ENCODE peak calls at places on chromosomes 3 and 15, in eight cellular contexts. I, G, H, X, U, R, D and Y are unnamed samples.

GRCh38 chr3:196726788-196727675 is 12.6 kb upstream of the PAK2 start:
- DNase-seq in I (peak; percentile 96), G (no peak), H (peak; percentile 18), X (no peak), U (no peak), R (no peak), D (no peak), Y (no peak)

GRCh38 chr3:23264413-23264812 is 61.3 kb downstream of the UBE2E2 start:
- DNase-seq in I (peak; percentile 79), G (no peak), H (peak; percentile 85), X (no peak), U (no peak), R (no peak), D (no peak), Y (no peak)

GRCh38 chr3:114406286-114406685 is 112.5 kb downstream of the TIGIT start:
- DNase-seq in I (no peak), G (no peak), H (no peak), X (no peak), U (no peak), R (no peak), D (no peak), Y (no peak)

GRCh38 chr15:63791236-63791635 is 42.5 kb downstream of the HERC1 start:
- DNase-seq in I (peak; percentile 41), G (no peak), H (no peak), X (no peak), U (no peak), R (no peak), D (no peak), Y (no peak)

GRCh38 chr3:44682182-44682896 is 30.1 kb upstream of the ZNF502 start:
- DNase-seq in I (peak; percentile 17), G (no peak), H (peak; percentile 82), X (no peak), U (no peak), R (no peak), D (no peak), Y (no peak)

GRCh38 chr15:92796163-92796611 is 103.9 kb upstream of the CHD2 start:
- DNase-seq in I (no peak), G (no peak), H (no peak), X (no peak), U (no peak), R (no peak), D (no peak), Y (no peak)

GRCh38 chr3:99532246-99532645 is 106.1 kb upstream of the COL8A1 start:
- DNase-seq in I (peak; percentile 93), G (no peak), H (peak; percentile 55), X (no peak), U (no peak), R (no peak), D (peak; percentile 24), Y (no peak)

GRCh38 chr3:140216249-140216648 is 281.3 kb downstream of the CLSTN2 start:
- DNase-seq in I (no peak), G (no peak), H (no peak), X (no peak), U (no peak), R (no peak), D (peak; percentile 26), Y (no peak)

GRCh38 chr3:194136519-194137313 is 768 bp downstream of the HES1 start:
- DNase-seq in I (peak; percentile 55), G (peak; percentile 57), H (peak; percentile 77), X (peak; percentile 78), U (peak; percentile 86), R (peak; percentile 90), D (peak; percentile 58), Y (peak; percentile 67)

GRCh38 chr15:64685230-64685886 is 90.0 kb downstream of the RBPMS2 start:
- DNase-seq in I (no peak), G (no peak), H (no peak), X (no peak), U (no peak), R (no peak), D (no peak), Y (no peak)

GRCh38 chr3:16419640-16420039 is 93.9 kb downstream of the RFTN1 start:
- DNase-seq in I (peak; percentile 11), G (no peak), H (peak; percentile 42), X (no peak), U (no peak), R (no peak), D (no peak), Y (no peak)

GRCh38 chr3:170496026-170496867 is 77.6 kb downstream of the CLDN11 start:
- DNase-seq in I (no peak), G (no peak), H (no peak), X (no peak), U (peak; percentile 71), R (no peak), D (no peak), Y (no peak)

GRCh38 chr15:65373163-65373651 is 4.6 kb downstream of the IGDCC3 start:
- DNase-seq in I (no peak), G (no peak), H (no peak), X (no peak), U (no peak), R (no peak), D (no peak), Y (no peak)

GRCh38 chr3:121803921-121804320 is 30.9 kb downstream of the IQCB1 start:
- DNase-seq in I (no peak), G (no peak), H (no peak), X (no peak), U (no peak), R (no peak), D (no peak), Y (no peak)
- H3K36me3 ChIP-seq in I (peaks cover 34% of the 10 kb centered on the region), G (peaks cover 5% of the 10 kb centered on the region), H (peaks cover 5% of the 10 kb centered on the region), X (no peaks in the 10 kb centered on the region), U (peaks cover 31% of the 10 kb centered on the region), R (no peaks in the 10 kb centered on the region), D (peaks cover 100% of the 10 kb centered on the region), Y (peaks cover 20% of the 10 kb centered on the region)

DNA sequence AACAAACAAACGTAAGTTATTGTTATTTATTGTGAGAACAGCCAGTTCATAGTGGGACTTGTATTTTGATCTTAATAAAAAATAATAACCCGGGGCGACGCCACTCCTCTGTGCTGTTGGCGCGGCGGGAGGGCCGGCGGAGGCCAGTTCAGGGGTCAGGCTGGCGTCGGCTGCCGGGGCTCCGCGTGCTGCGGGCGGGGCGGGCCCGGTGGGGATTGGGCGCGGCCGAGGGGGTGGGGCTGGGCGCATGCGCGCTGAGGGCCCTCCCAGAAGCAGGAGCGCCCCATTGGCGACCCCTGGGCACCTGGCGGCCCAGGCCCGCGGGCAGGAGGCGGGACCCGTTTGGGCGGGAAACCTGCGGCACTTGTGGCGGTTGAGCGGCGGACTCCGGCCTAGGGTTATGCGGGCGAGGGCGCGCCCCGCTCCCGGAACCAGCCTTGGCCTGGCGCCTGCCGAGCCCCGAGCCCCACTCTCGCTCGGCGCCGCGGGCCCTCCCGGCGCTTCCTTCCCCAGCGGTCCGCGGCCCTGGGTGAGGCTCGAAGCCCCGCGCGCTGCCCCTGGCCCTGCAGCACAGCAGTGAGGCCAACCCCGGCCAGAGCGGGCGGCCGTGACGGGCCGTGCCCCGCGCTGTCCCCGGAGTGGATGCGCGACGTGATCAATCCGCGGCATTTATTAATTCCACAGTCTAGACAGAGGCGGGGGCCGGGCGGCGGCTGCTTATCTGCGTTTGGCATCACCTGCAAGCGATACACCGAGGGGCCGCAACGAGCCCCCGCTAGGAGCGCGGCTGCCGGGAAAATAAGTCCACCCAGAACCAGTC is 6.0 kb downstream of the ISL2 start:
- DNase-seq in I (no peak), G (no peak), H (no peak), X (no peak), U (peak; percentile 83), R (peak; percentile 60), D (no peak), Y (no peak)
- H3K4me1 ChIP-seq in I (peaks cover 14% of the 10 kb centered on the region), G (peaks cover 50% of the 10 kb centered on the region), H (peaks cover 24% of the 10 kb centered on the region), X (peaks cover 61% of the 10 kb centered on the region), U (peaks cover 80% of the 10 kb centered on the region), R (peaks cover 62% of the 10 kb centered on the region), D (peaks cover 23% of the 10 kb centered on the region), Y (peaks cover 38% of the 10 kb centered on the region)

GRCh38 chr3:12611117-12611516 is 52.8 kb downstream of the RAF1 start:
- DNase-seq in I (no peak), G (no peak), H (no peak), X (no peak), U (no peak), R (no peak), D (no peak), Y (no peak)

GRCh38 chr3:12613250-12613649 is 50.7 kb downstream of the RAF1 start:
- DNase-seq in I (no peak), G (no peak), H (no peak), X (no peak), U (no peak), R (no peak), D (no peak), Y (no peak)

GRCh38 chr3:12615263-12615662 is 48.7 kb downstream of the RAF1 start:
- DNase-seq in I (no peak), G (no peak), H (no peak), X (no peak), U (no peak), R (no peak), D (no peak), Y (no peak)

GRCh38 chr3:12608368-12608767 is 51.5 kb downstream of the MKRN2 start:
- DNase-seq in I (no peak), G (no peak), H (no peak), X (no peak), U (no peak), R (no peak), D (no peak), Y (no peak)

GRCh38 chr3:12612514-12613226 is 51.2 kb downstream of the RAF1 start:
- DNase-seq in I (no peak), G (no peak), H (no peak), X (no peak), U (no peak), R (no peak), D (no peak), Y (no peak)
- TF ChIP-seq CTCF in I (no peak), G (no peak), H (no peak), X (no peak), U (no peak), R (no peak), D (no peak), Y (no peak)

DNA sequence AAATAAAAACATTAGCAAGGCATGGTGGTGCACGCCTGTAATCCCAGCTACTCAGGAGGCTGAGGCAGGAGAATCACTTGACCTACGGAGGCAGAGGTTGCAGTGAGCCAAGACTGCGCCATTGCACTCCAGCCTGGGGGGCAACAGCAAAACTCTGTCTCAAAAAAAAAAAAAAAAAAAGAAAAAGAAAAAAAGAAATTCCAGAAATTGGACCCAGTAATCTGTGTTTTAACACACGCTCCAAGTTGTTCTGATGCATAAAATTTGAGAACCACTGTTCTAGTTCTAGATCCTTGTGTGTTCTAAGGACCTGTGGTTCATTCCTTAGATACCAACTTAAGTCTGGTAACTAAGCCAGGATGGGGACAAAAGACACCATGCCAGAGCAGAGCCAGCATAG is 2.6 kb downstream of the PARP6 start:
- DNase-seq in I (no peak), G (no peak), H (no peak), X (no peak), U (no peak), R (no peak), D (no peak), Y (no peak)
- H3K36me3 ChIP-seq in I (no peaks in the 10 kb centered on the region), G (peaks cover 23% of the 10 kb centered on the region), H (peaks cover 31% of the 10 kb centered on the region), X (peaks cover 25% of the 10 kb centered on the region), U (peaks cover 40% of the 10 kb centered on the region), R (no peaks in the 10 kb centered on the region), D (peaks cover 47% of the 10 kb centered on the region), Y (peaks cover 45% of the 10 kb centered on the region)